ENCODE peak calls at places on chromosome 4, in nine cellular contexts. M is esophagus squamous epithelium, H is HepG2, I is A549, W is tibial nerve, B is GM12892, Q is heart left ventricle, N is IMR-90, G is breast epithelium. R is an unnamed sample.

GRCh38 chr4:140450352-140450751 is 22.9 kb upstream of the CLGN start:
- DNase-seq in G (no peak), H (no peak), M (no peak), W (no peak), Q (no peak), N (no peak), I (no peak), B (no peak), R (no peak)

GRCh38 chr4:51923343-51923742 is 80.4 kb downstream of the DCUN1D4 start:
- DNase-seq in M (no peak), B (no peak), G (no peak), H (peak; percentile 39), W (no peak), I (no peak), N (no peak), Q (no peak), R (no peak)

GRCh38 chr4:70885174-70885573 is 17.0 kb upstream of the MOB1B start:
- DNase-seq in W (no peak), M (no peak), G (no peak), I (no peak), N (no peak), H (no peak), Q (no peak), B (no peak), R (no peak)

GRCh38 chr4:85210353-85210752 is 243.9 kb upstream of the WDFY3 start:
- DNase-seq in H (no peak), B (no peak), M (no peak), G (no peak), I (no peak), W (no peak), N (no peak), Q (no peak), R (no peak)

GRCh38 chr4:21768349-21769310 is 179.9 kb downstream of the KCNIP4 start:
- DNase-seq in H (peak; percentile 28), M (no peak), B (no peak), I (no peak), W (no peak), G (no peak), N (peak; percentile 52), Q (no peak), R (peak; percentile 53)

GRCh38 chr4:74933562-74934015 is 673 bp downstream of the PARM1 start:
- DNase-seq in I (no peak), N (no peak), M (no peak), W (no peak), B (peak; percentile 18), G (no peak), H (no peak), Q (peak; percentile 18), R (no peak)

GRCh38 chr4:152014280-152014679 is 253.5 kb upstream of the GATB start:
- DNase-seq in W (no peak), H (no peak), B (peak; percentile 10), Q (no peak), I (no peak), G (no peak), N (no peak), M (no peak), R (peak; percentile 14)

GRCh38 chr4:929970-930625 is 2.0 kb downstream of the GAK start:
- DNase-seq in B (no peak), G (no peak), I (no peak), M (no peak), W (no peak), Q (no peak), H (peak; percentile 50), N (peak; percentile 71), R (no peak)

GRCh38 chr4:15513545-15513944 is 43.9 kb downstream of the CC2D2A start:
- DNase-seq in H (no peak), Q (no peak), W (no peak), B (no peak), I (no peak), M (no peak), N (peak; percentile 5), G (no peak), R (no peak)

GRCh38 chr4:140811429-140811828 is 55.2 kb upstream of the TBC1D9 start:
- DNase-seq in W (no peak), I (no peak), H (no peak), G (no peak), Q (no peak), B (no peak), M (no peak), N (no peak), R (no peak)

GRCh38 chr4:18180892-18181291 is 159.3 kb upstream of the LCORL start:
- DNase-seq in B (no peak), W (no peak), H (no peak), G (no peak), Q (no peak), M (no peak), I (no peak), N (no peak), R (no peak)

GRCh38 chr4:16264798-16265197 is 38.5 kb upstream of the TAPT1 start:
- DNase-seq in W (no peak), H (peak; percentile 36), I (peak; percentile 15), B (no peak), G (no peak), M (no peak), Q (no peak), N (peak; percentile 58), R (peak; percentile 35)

GRCh38 chr4:99885063-99885664 is 9.1 kb downstream of the LAMTOR3 start:
- DNase-seq in G (no peak), M (no peak), H (peak; percentile 21), I (peak; percentile 3), N (peak; percentile 38), W (no peak), Q (no peak), B (no peak), R (peak; percentile 50)

GRCh38 chr4:47061435-47061834 is 30.1 kb downstream of the GABRB1 start:
- DNase-seq in B (no peak), W (no peak), G (no peak), Q (no peak), I (no peak), N (peak; percentile 81), H (no peak), M (no peak), R (no peak)

DNA sequence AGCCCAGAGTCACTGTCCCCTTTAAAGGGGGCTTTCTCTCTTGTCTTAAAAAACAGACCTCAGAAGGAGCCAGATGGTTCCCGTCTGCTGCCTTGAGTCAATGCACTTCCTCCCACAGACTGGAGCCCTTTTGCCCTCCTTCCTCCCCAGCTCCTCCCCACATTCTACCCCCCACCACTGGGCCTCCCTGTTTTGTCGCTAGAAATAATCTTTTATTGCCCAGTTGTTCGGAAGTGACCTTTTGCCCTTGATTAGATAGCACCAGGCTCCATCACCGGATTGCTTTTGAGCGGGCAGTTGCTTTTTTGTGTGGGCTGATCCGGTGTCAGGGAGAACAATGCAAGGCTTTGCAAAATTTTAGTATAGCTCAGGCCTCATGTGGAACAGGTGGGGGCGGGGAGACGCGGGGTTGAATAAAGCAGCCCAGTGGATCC is 47.7 kb downstream of the SPRY1 start:
- DNase-seq in M (no peak), N (peak; percentile 56), H (peak; percentile 93), Q (peak; percentile 40), I (no peak), B (no peak), G (no peak), W (no peak), R (peak; percentile 71)
- TF ChIP-seq POLR2A in M (no peak), N (no peak), H (no peak), Q (no peak), I (no peak), B (no peak), G (no peak), W (no peak), R (no peak)

DNA sequence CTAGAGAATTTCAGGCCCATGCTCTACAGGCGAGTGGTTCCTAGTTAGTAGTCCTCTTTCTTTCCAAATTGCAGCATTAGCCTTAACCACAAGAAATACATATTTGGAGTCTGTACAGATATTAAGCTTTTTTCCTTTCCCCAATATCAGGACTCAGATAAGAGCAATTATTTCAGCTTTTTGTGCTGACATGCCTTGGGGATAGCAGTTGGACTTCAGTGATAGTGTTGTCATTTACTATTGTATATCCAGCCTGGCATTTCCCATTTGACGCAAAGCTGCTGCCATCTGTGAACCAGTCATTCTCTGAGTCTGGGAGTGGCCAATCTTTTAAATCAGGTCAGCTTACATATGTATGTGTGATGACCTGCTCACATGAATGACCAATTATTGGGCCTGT is 6.9 kb upstream of the CEP135 start:
- DNase-seq in Q (no peak), W (no peak), H (no peak), I (no peak), N (no peak), M (no peak), G (no peak), B (no peak), R (no peak)
- TF ChIP-seq POLR2A in Q (no peak), W (no peak), H (no peak), I (no peak), N (no peak), M (no peak), G (no peak), B (no peak), R (no peak)

DNA sequence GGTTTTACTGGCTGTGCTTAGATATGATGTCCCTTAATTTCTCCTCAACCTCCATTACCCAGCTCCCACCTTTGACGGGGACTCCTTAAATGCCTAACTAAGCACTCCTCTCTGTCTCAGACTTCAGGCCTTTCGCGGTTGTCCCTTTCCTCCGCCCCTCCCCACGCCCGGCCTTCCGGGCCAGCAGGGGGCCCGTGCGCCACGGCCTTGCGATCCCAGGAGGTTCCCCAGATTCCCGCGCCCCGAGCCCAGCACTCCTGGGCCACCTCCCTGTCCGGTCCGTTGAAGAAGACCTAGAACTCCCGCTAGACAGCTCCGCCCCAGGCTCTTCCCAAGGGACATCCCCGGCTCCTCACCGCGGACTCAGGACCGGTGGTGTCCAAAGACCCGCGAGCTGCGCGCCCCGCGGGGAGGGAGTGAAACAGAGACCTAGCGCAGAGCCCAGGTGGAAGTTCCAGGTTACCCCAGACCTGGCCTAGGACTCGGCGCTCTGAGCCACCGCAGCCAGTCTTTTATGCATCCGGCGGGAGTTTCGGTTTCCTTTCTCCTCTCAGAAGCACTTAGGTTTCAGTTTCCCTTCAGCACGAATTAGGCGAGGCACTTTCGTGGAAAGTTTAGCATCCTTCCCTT is at the start of gene DDX60:
- DNase-seq in B (peak; percentile 61), I (peak; percentile 40), N (peak; percentile 73), Q (peak; percentile 84), M (peak; percentile 16), G (peak; percentile 72), W (peak; percentile 26), H (peak; percentile 10), R (peak; percentile 88)
- TF ChIP-seq POLR2A in B (peak; percentile 83), I (peak; percentile 33), N (peak; percentile 28), Q (peak; percentile 21), M (no peak), G (no peak), W (no peak), H (no peak), R (peak; percentile 51)

GRCh38 chr4:23887989-23888388 is 1.9 kb downstream of the PPARGC1A start:
- DNase-seq in I (no peak), M (no peak), H (no peak), N (no peak), G (no peak), Q (no peak), W (no peak), B (no peak), R (no peak)

GRCh38 chr4:23887173-23887572 is 2.7 kb downstream of the PPARGC1A start:
- DNase-seq in W (no peak), H (no peak), G (no peak), M (no peak), Q (no peak), B (no peak), I (no peak), N (no peak), R (no peak)

GRCh38 chr4:23889814-23890269 is at the start of gene PPARGC1A:
- DNase-seq in M (no peak), I (no peak), W (peak; percentile 16), B (no peak), G (no peak), H (peak; percentile 80), Q (peak; percentile 73), N (peak; percentile 50), R (no peak)

GRCh38 chr4:23889368-23889767 is 479 bp downstream of the PPARGC1A start:
- DNase-seq in N (no peak), B (no peak), Q (no peak), H (no peak), G (no peak), I (no peak), W (no peak), M (no peak), R (no peak)

GRCh38 chr4:23888421-23889319 is 1.2 kb downstream of the PPARGC1A start:
- DNase-seq in H (peak; percentile 18), G (no peak), B (no peak), Q (no peak), I (no peak), W (no peak), N (peak; percentile 52), M (no peak), R (no peak)
- TF ChIP-seq POLR2A in H (no peak), G (no peak), B (no peak), Q (no peak), I (no peak), W (no peak), N (no peak), M (no peak), R (no peak)

R was measured in erythroblast.